ENCODE peak calls at places on chromosomes 7 and 10, in five cellular contexts. B, A, L, P and N are unnamed samples.

GRCh38 chr10:60425392-60426110 is 35.9 kb upstream of the ANK3 start:
- DNase-seq in B (no peak), A (no peak), L (peak; percentile 79), P (no peak), N (no peak)

GRCh38 chr7:83475403-83475802 is 173.5 kb downstream of the SEMA3E start:
- DNase-seq in B (no peak), A (no peak), L (no peak), P (no peak), N (peak; percentile 1)

GRCh38 chr7:2405601-2406345 is 2.4 kb downstream of the CHST12 start:
- DNase-seq in B (peak; percentile 83), A (no peak), L (no peak), P (no peak), N (peak; percentile 91)

GRCh38 chr7:158060216-158060615 is 527.4 kb downstream of the PTPRN2 start:
- DNase-seq in B (no peak), A (no peak), L (no peak), P (no peak), N (no peak)

GRCh38 chr7:99525713-99526440 is 21.4 kb downstream of the ZKSCAN5 start:
- DNase-seq in B (no peak), A (no peak), L (peak; percentile 28), P (no peak), N (peak; percentile 53)

GRCh38 chr7:22660732-22661131 is 66.3 kb upstream of the IL6 start:
- DNase-seq in B (no peak), A (no peak), L (no peak), P (no peak), N (no peak)

GRCh38 chr10:93272884-93273675 is 199.4 kb downstream of the CYP26A1 start:
- DNase-seq in B (no peak), A (peak; percentile 81), L (no peak), P (no peak), N (no peak)

GRCh38 chr10:33812586-33812985 is 478.1 kb upstream of the NRP1 start:
- DNase-seq in B (no peak), A (no peak), L (no peak), P (no peak), N (no peak)

GRCh38 chr10:22717728-22718127 is 3.4 kb upstream of the PIP4K2A start:
- DNase-seq in B (no peak), A (no peak), L (no peak), P (no peak), N (no peak)

GRCh38 chr10:27252267-27253000 is 11.8 kb upstream of the ACBD5 start:
- DNase-seq in B (peak; percentile 91), A (no peak), L (peak; percentile 70), P (peak; percentile 88), N (peak; percentile 88)

GRCh38 chr7:50640779-50641178 is 75.6 kb upstream of the DDC start:
- DNase-seq in B (no peak), A (no peak), L (no peak), P (no peak), N (no peak)

GRCh38 chr10:3852147-3852904 is 67.3 kb upstream of the KLF6 start:
- DNase-seq in B (peak; percentile 58), A (peak; percentile 17), L (peak; percentile 96), P (peak; percentile 76), N (peak; percentile 85)

GRCh38 chr10:5570979-5571810 is 46.4 kb downstream of the CALML3 start:
- DNase-seq in B (no peak), A (no peak), L (no peak), P (peak; percentile 24), N (no peak)

GRCh38 chr10:78408011-78408410 is 374.3 kb downstream of the RPS24 start:
- DNase-seq in B (no peak), A (no peak), L (no peak), P (no peak), N (no peak)
- TF ChIP-seq CTCF in B (no peak), A (no peak), L (no peak), P (no peak), N (no peak)

DNA sequence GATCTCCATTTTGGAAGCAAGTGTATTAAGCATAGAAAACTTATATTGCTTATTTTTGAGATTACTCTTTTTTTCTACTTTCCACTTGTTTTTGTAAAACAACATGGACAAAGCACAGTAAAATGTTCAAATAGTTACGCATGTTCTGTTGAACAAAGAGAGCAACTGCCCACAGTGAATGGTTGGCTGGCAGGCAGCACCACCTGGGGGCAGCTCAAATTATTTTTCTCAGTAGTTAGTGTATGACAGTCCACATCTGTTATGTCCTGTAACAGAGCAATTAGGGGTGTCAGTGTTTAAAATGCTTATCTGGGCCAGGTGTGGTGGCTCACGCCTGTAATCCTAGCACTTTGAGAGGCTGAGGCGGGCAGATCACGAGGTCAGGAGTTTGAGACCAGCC is 46.1 kb upstream of the CACUL1 start:
- DNase-seq in B (no peak), A (no peak), L (peak; percentile 42), P (peak; percentile 41), N (peak; percentile 26)
- TF ChIP-seq CTCF in B (no peak), A (peak; percentile 22), L (peak; percentile 5), P (no peak), N (peak; percentile 22)

GRCh38 chr10:35613597-35614226 is 8.6 kb downstream of the GJD4 start:
- DNase-seq in B (no peak), A (no peak), L (peak; percentile 47), P (no peak), N (no peak)
- TF ChIP-seq CTCF in B (no peak), A (no peak), L (peak; percentile 45), P (no peak), N (no peak)

GRCh38 chr7:26858229-26858568 is 6.2 kb downstream of the SKAP2 start:
- DNase-seq in B (no peak), A (no peak), L (no peak), P (no peak), N (no peak)

GRCh38 chr7:26859720-26860119 is 4.7 kb downstream of the SKAP2 start:
- DNase-seq in B (no peak), A (no peak), L (no peak), P (no peak), N (no peak)

GRCh38 chr7:26861050-26861449 is 3.3 kb downstream of the SKAP2 start:
- DNase-seq in B (no peak), A (no peak), L (no peak), P (no peak), N (no peak)

GRCh38 chr7:26858735-26859134 is 5.7 kb downstream of the SKAP2 start:
- DNase-seq in B (no peak), A (no peak), L (no peak), P (peak; percentile 28), N (no peak)

DNA sequence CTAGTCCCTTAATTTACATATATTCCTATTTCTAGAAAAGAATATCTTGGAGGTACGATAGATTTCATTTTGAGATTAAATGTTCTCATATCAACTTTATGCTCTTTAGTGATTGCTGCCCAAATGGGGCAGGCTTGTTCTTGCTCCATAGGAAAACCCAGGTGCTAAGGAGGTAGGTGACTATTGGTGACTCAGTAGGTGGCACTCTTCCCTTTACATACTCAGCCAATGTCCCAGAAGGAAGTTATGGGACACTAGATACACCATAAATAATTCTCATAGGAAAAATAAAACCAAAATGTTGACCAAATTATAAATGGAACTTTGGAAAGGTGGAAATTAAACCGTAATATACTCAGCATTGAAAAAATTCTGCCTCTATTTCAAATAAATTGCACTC is 4.0 kb downstream of the SKAP2 start:
- DNase-seq in B (no peak), A (no peak), L (peak; percentile 14), P (no peak), N (no peak)
- TF ChIP-seq CTCF in B (no peak), A (no peak), L (no peak), P (no peak), N (no peak)

DNA sequence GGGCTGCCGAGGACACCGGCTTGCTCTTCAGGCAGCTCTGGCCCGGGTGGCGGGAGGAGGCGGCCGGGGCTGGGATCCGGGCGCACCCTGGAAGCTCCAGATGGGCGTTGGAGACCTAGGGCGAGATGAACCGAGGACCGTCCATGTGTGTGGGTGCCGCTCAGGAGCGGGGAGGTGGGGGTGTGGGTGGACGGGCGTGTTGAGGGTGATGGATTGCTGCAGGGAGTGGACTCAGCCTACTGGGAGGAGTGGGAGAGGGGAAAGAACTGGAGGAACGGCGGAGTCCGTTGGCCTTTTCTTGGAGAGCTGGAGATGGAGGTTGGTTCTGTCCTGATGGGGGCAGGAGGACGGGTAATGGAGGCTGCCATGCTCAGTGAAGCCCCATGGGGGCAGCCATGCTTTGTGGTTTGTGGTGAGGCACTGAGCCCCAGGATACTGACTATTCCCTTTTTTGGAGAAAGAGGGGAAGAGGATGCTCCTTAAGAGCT is 27.1 kb downstream of the HIF1AN start:
- DNase-seq in B (peak; percentile 44), A (peak; percentile 33), L (peak; percentile 70), P (no peak), N (peak; percentile 24)
- TF ChIP-seq CTCF in B (no peak), A (peak; percentile 82), L (peak; percentile 39), P (no peak), N (no peak)